ENCODE peak calls at places on chromosomes 11 and 22, in ten cellular contexts. One of them, this sample, is unnamed.

GRCh38 chr11:134861490-134862107 is 449.6 kb upstream of the B3GAT1 start:
- DNase-seq in brain microvascular endothelial cell: no peak
- DNase-seq in kidney epithelial cell: no peak
- DNase-seq in K562: peak; percentile 68
- DNase-seq in mammary epithelial cell: no peak
- DNase-seq in dorsolateral prefrontal cortex: no peak
- DNase-seq in A549: no peak
- DNase-seq in astrocyte of the spinal cord: no peak
- DNase-seq in AG09309: no peak
- DNase-seq in lower lobe of right lung: no peak
- DNase-seq in this sample: no peak

GRCh38 chr22:24137595-24137994 is 43.7 kb upstream of the SUSD2 start:
- DNase-seq in A549: no peak
- DNase-seq in kidney epithelial cell: no peak
- DNase-seq in K562: no peak
- DNase-seq in lower lobe of right lung: no peak
- DNase-seq in AG09309: no peak
- DNase-seq in brain microvascular endothelial cell: peak; percentile 41
- DNase-seq in dorsolateral prefrontal cortex: no peak
- DNase-seq in astrocyte of the spinal cord: peak; percentile 69
- DNase-seq in mammary epithelial cell: no peak
- DNase-seq in this sample: no peak

GRCh38 chr11:108500721-108501120 is 2.5 kb upstream of the POGLUT3 start:
- DNase-seq in A549: no peak
- DNase-seq in kidney epithelial cell: no peak
- DNase-seq in lower lobe of right lung: no peak
- DNase-seq in dorsolateral prefrontal cortex: no peak
- DNase-seq in brain microvascular endothelial cell: no peak
- DNase-seq in AG09309: no peak
- DNase-seq in mammary epithelial cell: no peak
- DNase-seq in K562: peak; percentile 13
- DNase-seq in astrocyte of the spinal cord: no peak
- DNase-seq in this sample: peak; percentile 70

GRCh38 chr11:107849791-107850190 is 8.8 kb downstream of the SLC35F2 start:
- DNase-seq in AG09309: no peak
- DNase-seq in brain microvascular endothelial cell: no peak
- DNase-seq in kidney epithelial cell: no peak
- DNase-seq in A549: no peak
- DNase-seq in mammary epithelial cell: peak; percentile 26
- DNase-seq in K562: no peak
- DNase-seq in dorsolateral prefrontal cortex: no peak
- DNase-seq in astrocyte of the spinal cord: no peak
- DNase-seq in lower lobe of right lung: no peak
- DNase-seq in this sample: no peak

GRCh38 chr11:103525069-103525468 is 415.8 kb downstream of the DYNC2H1 start:
- DNase-seq in AG09309: no peak
- DNase-seq in dorsolateral prefrontal cortex: no peak
- DNase-seq in brain microvascular endothelial cell: peak; percentile 81
- DNase-seq in mammary epithelial cell: peak; percentile 69
- DNase-seq in K562: no peak
- DNase-seq in astrocyte of the spinal cord: peak; percentile 64
- DNase-seq in A549: no peak
- DNase-seq in lower lobe of right lung: no peak
- DNase-seq in kidney epithelial cell: no peak
- DNase-seq in this sample: no peak

GRCh38 chr11:15724611-15725010 is 609.9 kb downstream of the INSC start:
- DNase-seq in lower lobe of right lung: no peak
- DNase-seq in kidney epithelial cell: no peak
- DNase-seq in brain microvascular endothelial cell: no peak
- DNase-seq in A549: no peak
- DNase-seq in mammary epithelial cell: no peak
- DNase-seq in dorsolateral prefrontal cortex: no peak
- DNase-seq in astrocyte of the spinal cord: no peak
- DNase-seq in K562: no peak
- DNase-seq in AG09309: no peak
- DNase-seq in this sample: no peak

GRCh38 chr11:67780056-67780455 is 105.6 kb upstream of the ALDH3B2 start:
- DNase-seq in brain microvascular endothelial cell: no peak
- DNase-seq in astrocyte of the spinal cord: no peak
- DNase-seq in AG09309: no peak
- DNase-seq in dorsolateral prefrontal cortex: no peak
- DNase-seq in lower lobe of right lung: no peak
- DNase-seq in mammary epithelial cell: no peak
- DNase-seq in A549: no peak
- DNase-seq in kidney epithelial cell: no peak
- DNase-seq in K562: no peak
- DNase-seq in this sample: no peak

GRCh38 chr11:75715688-75716087 is 1.9 kb upstream of the MOGAT2 start:
- DNase-seq in A549: no peak
- DNase-seq in kidney epithelial cell: no peak
- DNase-seq in AG09309: no peak
- DNase-seq in K562: no peak
- DNase-seq in lower lobe of right lung: no peak
- DNase-seq in brain microvascular endothelial cell: no peak
- DNase-seq in dorsolateral prefrontal cortex: no peak
- DNase-seq in mammary epithelial cell: no peak
- DNase-seq in astrocyte of the spinal cord: no peak
- DNase-seq in this sample: no peak

GRCh38 chr11:47514825-47515647 is 37.9 kb downstream of the CELF1 start:
- DNase-seq in K562: peak; percentile 37
- DNase-seq in astrocyte of the spinal cord: peak; percentile 81
- DNase-seq in mammary epithelial cell: peak; percentile 65
- DNase-seq in dorsolateral prefrontal cortex: no peak
- DNase-seq in kidney epithelial cell: no peak
- DNase-seq in AG09309: peak; percentile 54
- DNase-seq in lower lobe of right lung: no peak
- DNase-seq in brain microvascular endothelial cell: peak; percentile 88
- DNase-seq in A549: peak; percentile 26
- DNase-seq in this sample: no peak

GRCh38 chr11:115488945-115489344 is 15.3 kb downstream of the CADM1 start:
- DNase-seq in mammary epithelial cell: peak; percentile 56
- DNase-seq in dorsolateral prefrontal cortex: no peak
- DNase-seq in A549: peak; percentile 87
- DNase-seq in AG09309: peak; percentile 48
- DNase-seq in astrocyte of the spinal cord: peak; percentile 68
- DNase-seq in kidney epithelial cell: peak; percentile 89
- DNase-seq in brain microvascular endothelial cell: peak; percentile 1
- DNase-seq in K562: no peak
- DNase-seq in lower lobe of right lung: no peak
- DNase-seq in this sample: peak; percentile 87

GRCh38 chr11:86919557-86920210 is 35.5 kb downstream of the FZD4 start:
- DNase-seq in kidney epithelial cell: no peak
- DNase-seq in A549: peak; percentile 74
- DNase-seq in dorsolateral prefrontal cortex: no peak
- DNase-seq in astrocyte of the spinal cord: peak; percentile 83
- DNase-seq in brain microvascular endothelial cell: peak; percentile 78
- DNase-seq in lower lobe of right lung: no peak
- DNase-seq in mammary epithelial cell: peak; percentile 48
- DNase-seq in AG09309: peak; percentile 48
- DNase-seq in K562: peak; percentile 35
- DNase-seq in this sample: peak; percentile 77

GRCh38 chr11:129075757-129076156 is 116.4 kb downstream of the ARHGAP32 start:
- DNase-seq in K562: no peak
- DNase-seq in dorsolateral prefrontal cortex: no peak
- DNase-seq in astrocyte of the spinal cord: no peak
- DNase-seq in A549: no peak
- DNase-seq in brain microvascular endothelial cell: no peak
- DNase-seq in lower lobe of right lung: no peak
- DNase-seq in mammary epithelial cell: no peak
- DNase-seq in AG09309: no peak
- DNase-seq in kidney epithelial cell: no peak
- DNase-seq in this sample: no peak

GRCh38 chr11:34585870-34586654 is 34.8 kb upstream of the EHF start:
- DNase-seq in AG09309: peak; percentile 23
- DNase-seq in lower lobe of right lung: no peak
- DNase-seq in mammary epithelial cell: peak; percentile 55
- DNase-seq in K562: peak; percentile 39
- DNase-seq in dorsolateral prefrontal cortex: no peak
- DNase-seq in kidney epithelial cell: no peak
- DNase-seq in brain microvascular endothelial cell: peak; percentile 28
- DNase-seq in astrocyte of the spinal cord: peak; percentile 80
- DNase-seq in A549: peak; percentile 79
- DNase-seq in this sample: no peak

GRCh38 chr22:46287873-46288751 is 8.6 kb upstream of the GTSE1 start:
- DNase-seq in lower lobe of right lung: peak; percentile 68
- DNase-seq in kidney epithelial cell: no peak
- DNase-seq in AG09309: no peak
- DNase-seq in astrocyte of the spinal cord: no peak
- DNase-seq in brain microvascular endothelial cell: no peak
- DNase-seq in dorsolateral prefrontal cortex: no peak
- DNase-seq in K562: no peak
- DNase-seq in mammary epithelial cell: no peak
- DNase-seq in A549: no peak
- DNase-seq in this sample: no peak
- TF ChIP-seq CTCF in lower lobe of right lung: no peak
- TF ChIP-seq CTCF in kidney epithelial cell: no peak
- TF ChIP-seq CTCF in AG09309: no peak
- TF ChIP-seq CTCF in astrocyte of the spinal cord: no peak
- TF ChIP-seq CTCF in brain microvascular endothelial cell: no peak
- TF ChIP-seq CTCF in dorsolateral prefrontal cortex: no peak
- TF ChIP-seq CTCF in K562: no peak
- TF ChIP-seq CTCF in mammary epithelial cell: no peak
- TF ChIP-seq CTCF in A549: no peak
- TF ChIP-seq CTCF in this sample: no peak

GRCh38 chr22:29207562-29208501 is 2.1 kb downstream of the EMID1 start:
- DNase-seq in mammary epithelial cell: no peak
- DNase-seq in kidney epithelial cell: no peak
- DNase-seq in dorsolateral prefrontal cortex: no peak
- DNase-seq in brain microvascular endothelial cell: no peak
- DNase-seq in A549: no peak
- DNase-seq in AG09309: no peak
- DNase-seq in lower lobe of right lung: no peak
- DNase-seq in K562: no peak
- DNase-seq in astrocyte of the spinal cord: no peak
- DNase-seq in this sample: no peak

GRCh38 chr22:29205598-29206371 is at the start of gene EMID1:
- DNase-seq in mammary epithelial cell: no peak
- DNase-seq in dorsolateral prefrontal cortex: no peak
- DNase-seq in brain microvascular endothelial cell: no peak
- DNase-seq in kidney epithelial cell: no peak
- DNase-seq in A549: peak; percentile 13
- DNase-seq in lower lobe of right lung: peak; percentile 59
- DNase-seq in K562: peak; percentile 89
- DNase-seq in AG09309: no peak
- DNase-seq in astrocyte of the spinal cord: no peak
- DNase-seq in this sample: peak; percentile 83

GRCh38 chr22:29207231-29207550 is 1.5 kb downstream of the EMID1 start:
- DNase-seq in AG09309: no peak
- DNase-seq in dorsolateral prefrontal cortex: no peak
- DNase-seq in kidney epithelial cell: no peak
- DNase-seq in A549: no peak
- DNase-seq in mammary epithelial cell: no peak
- DNase-seq in K562: no peak
- DNase-seq in brain microvascular endothelial cell: no peak
- DNase-seq in astrocyte of the spinal cord: no peak
- DNase-seq in lower lobe of right lung: no peak
- DNase-seq in this sample: no peak

GRCh38 chr22:29205260-29205597 is 467 bp upstream of the EMID1 start:
- DNase-seq in brain microvascular endothelial cell: no peak
- DNase-seq in mammary epithelial cell: no peak
- DNase-seq in K562: no peak
- DNase-seq in dorsolateral prefrontal cortex: no peak
- DNase-seq in kidney epithelial cell: no peak
- DNase-seq in astrocyte of the spinal cord: no peak
- DNase-seq in lower lobe of right lung: no peak
- DNase-seq in AG09309: no peak
- DNase-seq in A549: no peak
- DNase-seq in this sample: no peak

GRCh38 chr22:29206372-29207230 is 905 bp downstream of the EMID1 start:
- DNase-seq in A549: no peak
- DNase-seq in K562: no peak
- DNase-seq in lower lobe of right lung: no peak
- DNase-seq in brain microvascular endothelial cell: no peak
- DNase-seq in astrocyte of the spinal cord: no peak
- DNase-seq in mammary epithelial cell: no peak
- DNase-seq in AG09309: no peak
- DNase-seq in kidney epithelial cell: no peak
- DNase-seq in dorsolateral prefrontal cortex: no peak
- DNase-seq in this sample: no peak
- H3K4me3 ChIP-seq in A549: peak overlapping the region; percentile 67
- H3K4me3 ChIP-seq in K562: peak overlapping the region; percentile 76
- H3K4me3 ChIP-seq in lower lobe of right lung: peak overlapping the region; percentile 60
- H3K4me3 ChIP-seq in brain microvascular endothelial cell: peak overlapping the region; percentile 47
- H3K4me3 ChIP-seq in astrocyte of the spinal cord: peak overlapping the region; percentile 39
- H3K4me3 ChIP-seq in mammary epithelial cell: no peak overlapping the region
- H3K4me3 ChIP-seq in AG09309: peak overlapping the region; percentile 39
- H3K4me3 ChIP-seq in kidney epithelial cell: peak overlapping the region; percentile 48
- H3K4me3 ChIP-seq in dorsolateral prefrontal cortex: peak overlapping the region; percentile 59
- H3K4me3 ChIP-seq in this sample: peak overlapping the region; percentile 89

GRCh38 chr11:78259777-78260470 is 71.2 kb downstream of the USP35 start:
- DNase-seq in K562: no peak
- DNase-seq in AG09309: no peak
- DNase-seq in mammary epithelial cell: no peak
- DNase-seq in dorsolateral prefrontal cortex: no peak
- DNase-seq in A549: no peak
- DNase-seq in astrocyte of the spinal cord: no peak
- DNase-seq in brain microvascular endothelial cell: no peak
- DNase-seq in kidney epithelial cell: no peak
- DNase-seq in lower lobe of right lung: no peak
- DNase-seq in this sample: no peak
- TF ChIP-seq CTCF in K562: no peak
- TF ChIP-seq CTCF in AG09309: no peak
- TF ChIP-seq CTCF in mammary epithelial cell: no peak
- TF ChIP-seq CTCF in dorsolateral prefrontal cortex: no peak
- TF ChIP-seq CTCF in A549: no peak
- TF ChIP-seq CTCF in astrocyte of the spinal cord: no peak
- TF ChIP-seq CTCF in brain microvascular endothelial cell: no peak
- TF ChIP-seq CTCF in kidney epithelial cell: no peak
- TF ChIP-seq CTCF in lower lobe of right lung: no peak
- TF ChIP-seq CTCF in this sample: no peak

GRCh38 chr22:45240810-45241631 is at the start of gene KIAA0930:
- DNase-seq in brain microvascular endothelial cell: peak; percentile 40
- DNase-seq in kidney epithelial cell: no peak
- DNase-seq in astrocyte of the spinal cord: peak; percentile 48
- DNase-seq in mammary epithelial cell: peak; percentile 41
- DNase-seq in A549: peak; percentile 75
- DNase-seq in AG09309: no peak
- DNase-seq in dorsolateral prefrontal cortex: peak; percentile 62
- DNase-seq in lower lobe of right lung: peak; percentile 86
- DNase-seq in K562: peak; percentile 98
- DNase-seq in this sample: peak; percentile 80

GRCh38 chr22:45237065-45237990 is 3.4 kb downstream of the KIAA0930 start:
- DNase-seq in brain microvascular endothelial cell: no peak
- DNase-seq in kidney epithelial cell: no peak
- DNase-seq in lower lobe of right lung: no peak
- DNase-seq in AG09309: no peak
- DNase-seq in mammary epithelial cell: no peak
- DNase-seq in A549: no peak
- DNase-seq in K562: no peak
- DNase-seq in astrocyte of the spinal cord: no peak
- DNase-seq in dorsolateral prefrontal cortex: no peak
- DNase-seq in this sample: no peak

GRCh38 chr22:45239378-45240136 is 1.1 kb downstream of the KIAA0930 start:
- DNase-seq in AG09309: no peak
- DNase-seq in astrocyte of the spinal cord: no peak
- DNase-seq in mammary epithelial cell: no peak
- DNase-seq in lower lobe of right lung: peak; percentile 50
- DNase-seq in K562: no peak
- DNase-seq in A549: no peak
- DNase-seq in dorsolateral prefrontal cortex: no peak
- DNase-seq in brain microvascular endothelial cell: no peak
- DNase-seq in kidney epithelial cell: no peak
- DNase-seq in this sample: no peak

GRCh38 chr22:45240137-45240809 is 421 bp downstream of the KIAA0930 start:
- DNase-seq in dorsolateral prefrontal cortex: no peak
- DNase-seq in brain microvascular endothelial cell: no peak
- DNase-seq in astrocyte of the spinal cord: no peak
- DNase-seq in mammary epithelial cell: peak; percentile 27
- DNase-seq in K562: no peak
- DNase-seq in AG09309: no peak
- DNase-seq in lower lobe of right lung: peak; percentile 75
- DNase-seq in A549: no peak
- DNase-seq in kidney epithelial cell: no peak
- DNase-seq in this sample: peak; percentile 20

GRCh38 chr22:45238431-45239377 is 2.0 kb downstream of the KIAA0930 start:
- DNase-seq in brain microvascular endothelial cell: no peak
- DNase-seq in kidney epithelial cell: no peak
- DNase-seq in astrocyte of the spinal cord: no peak
- DNase-seq in K562: no peak
- DNase-seq in A549: no peak
- DNase-seq in dorsolateral prefrontal cortex: no peak
- DNase-seq in lower lobe of right lung: no peak
- DNase-seq in mammary epithelial cell: no peak
- DNase-seq in AG09309: no peak
- DNase-seq in this sample: no peak
- H3K4me3 ChIP-seq in brain microvascular endothelial cell: no peak overlapping the region
- H3K4me3 ChIP-seq in kidney epithelial cell: no peak overlapping the region
- H3K4me3 ChIP-seq in astrocyte of the spinal cord: no peak overlapping the region
- H3K4me3 ChIP-seq in K562: no peak overlapping the region
- H3K4me3 ChIP-seq in A549: no peak overlapping the region
- H3K4me3 ChIP-seq in dorsolateral prefrontal cortex: no peak overlapping the region
- H3K4me3 ChIP-seq in lower lobe of right lung: no peak overlapping the region
- H3K4me3 ChIP-seq in mammary epithelial cell: no peak overlapping the region
- H3K4me3 ChIP-seq in AG09309: no peak overlapping the region
- H3K4me3 ChIP-seq in this sample: no peak overlapping the region

This sample was measured in Caco-2.